ENCODE peak calls at places on chromosomes 3 and 15, in four cellular contexts. B, Q, U and T are unnamed samples.

GRCh38 chr15:65576669-65577068 is 34.3 kb downstream of the INTS14 start:
- DNase-seq in B (peak; percentile 4), Q (no peak), U (peak; percentile 57), T (peak; percentile 33)

GRCh38 chr3:128503751-128504532 is 10.9 kb upstream of the GATA2 start:
- DNase-seq in B (no peak), Q (no peak), U (no peak), T (no peak)

GRCh38 chr15:25545017-25545416 is 106.2 kb upstream of the UBE3A start:
- DNase-seq in B (no peak), Q (no peak), U (peak; percentile 47), T (no peak)

GRCh38 chr15:22778796-22779195 is 7.6 kb upstream of the NIPA1 start:
- DNase-seq in B (no peak), Q (no peak), U (no peak), T (no peak)

GRCh38 chr3:149646181-149646766 is 11.6 kb downstream of the WWTR1 start:
- DNase-seq in B (no peak), Q (no peak), U (peak; percentile 80), T (peak; percentile 63)

GRCh38 chr3:2961576-2961975 is 148.6 kb downstream of the IL5RA start:
- DNase-seq in B (no peak), Q (no peak), U (no peak), T (no peak)

GRCh38 chr3:38916706-38917105 is 100.7 kb upstream of the SCN10A start:
- DNase-seq in B (no peak), Q (no peak), U (peak; percentile 19), T (peak; percentile 35)

GRCh38 chr3:126503701-126504100 is 13.9 kb downstream of the UROC1 start:
- DNase-seq in B (no peak), Q (no peak), U (no peak), T (no peak)

GRCh38 chr15:58761010-58761388 is 10.1 kb upstream of the MINDY2 start:
- DNase-seq in B (no peak), Q (no peak), U (no peak), T (no peak)

GRCh38 chr3:167110906-167111305 is 269.2 kb downstream of the ZBBX start:
- DNase-seq in B (no peak), Q (peak; percentile 2), U (no peak), T (no peak)

DNA sequence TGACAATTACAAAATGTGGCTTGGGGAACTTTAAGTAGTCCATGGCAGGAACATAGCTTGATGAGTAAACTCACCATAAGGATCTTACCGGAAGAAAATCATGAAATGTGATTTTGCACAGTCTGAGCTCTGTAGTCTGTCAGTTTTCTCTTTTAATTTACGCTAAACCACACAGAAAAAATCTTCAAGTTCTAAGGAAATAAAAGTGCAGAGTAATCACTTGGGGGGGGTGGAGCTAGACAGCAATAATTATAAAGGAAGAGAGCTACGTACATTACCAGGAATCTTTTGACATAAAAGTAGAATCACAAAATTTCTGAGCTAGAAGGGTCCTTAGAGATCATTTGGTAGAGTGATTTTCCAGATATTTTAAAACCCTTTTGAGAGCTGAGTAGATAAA is 9.2 kb downstream of the TBC1D5 start:
- DNase-seq in B (no peak), Q (no peak), U (no peak), T (no peak)
- H3K4me3 ChIP-seq in B (no peak overlapping the region), Q (no peak overlapping the region), U (no peak overlapping the region), T (no peak overlapping the region)

DNA sequence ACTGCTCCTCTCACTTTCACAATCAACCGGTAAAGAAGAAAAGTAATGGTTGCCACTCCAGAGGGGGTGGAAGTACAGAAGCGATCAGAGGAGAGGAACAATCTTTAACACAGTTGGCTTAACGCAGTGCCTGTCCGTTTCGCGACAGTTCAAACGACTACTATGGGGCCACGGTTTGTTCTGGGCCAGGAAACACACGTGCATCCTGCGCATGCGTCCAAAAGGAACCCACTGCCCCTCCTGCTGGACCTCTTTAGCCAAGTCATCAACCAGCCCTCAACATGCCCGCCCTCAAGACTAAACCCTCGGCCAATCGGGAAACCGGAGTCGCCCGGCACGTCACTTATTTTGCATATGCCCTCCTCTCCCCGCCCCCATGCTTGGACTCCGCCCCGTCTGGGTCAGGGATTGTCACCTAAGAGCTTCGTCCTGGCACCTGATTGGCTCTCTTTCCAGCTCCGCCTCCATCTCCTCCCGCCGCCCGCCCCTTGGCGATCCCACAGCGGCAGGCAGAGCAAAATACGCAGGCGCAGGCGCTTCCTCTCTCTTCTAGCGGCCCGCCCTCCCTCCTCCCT is 345 bp upstream of the CDV3 start:
- DNase-seq in B (peak; percentile 100), Q (peak; percentile 99), U (peak; percentile 100), T (peak; percentile 100)
- TF ChIP-seq CTCF in B (peak; percentile 12), Q (no peak), U (peak; percentile 22), T (peak; percentile 44)

GRCh38 chr15:84827246-84827645 is 10.1 kb downstream of the ALPK3 start:
- DNase-seq in B (no peak), Q (no peak), U (no peak), T (no peak)
- H3K27ac ChIP-seq in B (no peak overlapping the region), Q (no peak overlapping the region), U (no peak overlapping the region), T (no peak overlapping the region)

GRCh38 chr3:147412491-147412916 is 3.3 kb downstream of the ZIC1 start:
- DNase-seq in B (no peak), Q (no peak), U (no peak), T (no peak)

GRCh38 chr3:147411777-147412176 is 2.6 kb downstream of the ZIC1 start:
- DNase-seq in B (no peak), Q (no peak), U (no peak), T (no peak)

GRCh38 chr3:147413712-147414325 is 4.7 kb downstream of the ZIC1 start:
- DNase-seq in B (no peak), Q (no peak), U (no peak), T (peak; percentile 13)

GRCh38 chr3:147414369-147415135 is 5.4 kb downstream of the ZIC1 start:
- DNase-seq in B (no peak), Q (no peak), U (no peak), T (peak; percentile 10)

GRCh38 chr3:147412917-147413711 is 3.9 kb downstream of the ZIC1 start:
- DNase-seq in B (no peak), Q (no peak), U (no peak), T (no peak)
- H3K4me3 ChIP-seq in B (peak overlapping the region; percentile 25), Q (no peak overlapping the region), U (no peak overlapping the region), T (peak overlapping the region; percentile 72)

DNA sequence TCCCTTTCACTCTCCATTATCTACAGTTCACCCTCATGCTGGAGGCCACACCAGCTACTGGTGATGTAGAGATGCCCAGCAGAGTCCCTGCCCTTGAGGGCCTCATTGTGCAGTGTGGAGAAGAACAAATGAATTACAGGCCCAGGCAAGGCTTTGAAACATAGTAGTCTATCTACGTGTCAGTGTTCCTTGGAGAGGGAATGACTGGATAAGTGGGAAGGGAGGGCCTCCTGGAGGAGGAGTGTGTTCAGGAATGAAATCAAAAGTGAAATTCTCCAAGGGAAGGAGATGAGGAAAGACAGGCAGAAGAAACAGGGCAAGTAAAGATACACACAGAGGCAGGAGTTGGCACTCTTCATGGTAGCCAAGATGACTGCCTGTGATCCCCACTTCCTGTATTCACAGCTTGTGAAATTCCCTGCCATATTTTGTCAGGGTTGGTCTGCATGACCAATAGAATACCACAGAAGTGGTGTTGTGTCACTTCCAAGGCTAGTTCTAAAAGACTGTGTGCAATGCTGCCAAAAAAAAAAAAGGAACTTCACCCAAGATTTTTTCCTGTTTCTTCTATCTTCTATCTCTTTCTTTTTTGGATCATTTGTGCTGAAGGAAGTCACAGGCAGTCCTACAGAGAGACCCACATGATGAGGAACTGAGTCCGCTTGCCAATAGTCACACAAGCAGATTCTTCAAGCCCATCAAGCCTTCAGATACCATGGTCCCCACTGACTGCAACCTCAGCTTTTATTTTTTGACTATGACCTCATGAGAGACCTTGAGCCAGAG is 17.9 kb upstream of the RAF1 start:
- DNase-seq in B (no peak), Q (peak; percentile 30), U (peak; percentile 78), T (peak; percentile 43)
- TF ChIP-seq CTCF in B (no peak), Q (no peak), U (no peak), T (no peak)

DNA sequence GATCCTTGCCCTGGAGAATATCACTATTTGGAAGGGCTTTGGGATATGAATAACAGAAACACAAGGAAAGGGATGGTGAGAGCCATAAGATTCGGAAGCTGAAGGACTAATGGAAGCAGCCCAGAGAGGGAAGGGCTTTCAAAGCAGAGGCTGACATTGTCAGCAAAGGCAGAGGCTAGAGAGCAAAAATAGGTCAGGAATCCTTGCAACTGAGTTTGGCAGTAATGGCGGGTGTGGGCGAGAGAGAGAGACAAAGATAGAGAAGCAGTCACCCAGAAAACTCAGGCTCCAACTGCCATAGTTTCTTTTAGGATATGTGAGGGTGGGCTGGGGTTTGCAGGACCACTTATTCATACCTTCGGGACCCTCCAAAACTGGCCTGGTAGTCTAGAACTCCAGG is 248.6 kb downstream of the OPA1 start:
- DNase-seq in B (no peak), Q (no peak), U (no peak), T (no peak)
- H3K27ac ChIP-seq in B (no peak overlapping the region), Q (no peak overlapping the region), U (no peak overlapping the region), T (no peak overlapping the region)

GRCh38 chr3:184203526-184203925 is 17.5 kb downstream of the ABCF3 start:
- DNase-seq in B (no peak), Q (no peak), U (no peak), T (no peak)

GRCh38 chr3:184198509-184198908 is 12.5 kb downstream of the ABCF3 start:
- DNase-seq in B (no peak), Q (no peak), U (no peak), T (no peak)

GRCh38 chr3:184196536-184196935 is 10.5 kb downstream of the ABCF3 start:
- DNase-seq in B (no peak), Q (no peak), U (no peak), T (no peak)

GRCh38 chr3:184200825-184201224 is 14.8 kb downstream of the ABCF3 start:
- DNase-seq in B (no peak), Q (no peak), U (no peak), T (no peak)
- H3K4me3 ChIP-seq in B (no peak overlapping the region), Q (no peak overlapping the region), U (no peak overlapping the region), T (no peak overlapping the region)

GRCh38 chr15:52463638-52464037 is 65.0 kb downstream of the MYO5A start:
- DNase-seq in B (no peak), Q (peak; percentile 31), U (peak; percentile 39), T (no peak)
- TF ChIP-seq CTCF in B (peak; percentile 10), Q (peak; percentile 28), U (no peak), T (no peak)